ENCODE peak calls at places on chromosomes 16 and 17, in seven cellular contexts. A is tibial artery, Z is foreskin keratinocyte, M is OCI-LY7, Y is body of pancreas, K is A549, W is HepG2. S is an unnamed sample. For H3K4me1, the result is how much of the 10 kb centered on the place peaks cover.

GRCh38 chr16:48432136-48432535 is 46.9 kb upstream of the SIAH1 start:
- DNase-seq in A (no peak), Z (no peak), Y (no peak), M (peak), W (no peak), K (no peak), S (peak)

GRCh38 chr17:49497147-49498036 is 2.3 kb downstream of the NGFR start:
- DNase-seq in A (peak), M (no peak), W (no peak), Z (no peak), Y (peak), K (peak), S (no peak)

GRCh38 chr17:42760652-42761581 is at the start of gene RAMP2:
- DNase-seq in A (no peak), W (no peak), M (no peak), K (peak), Y (peak), Z (no peak), S (peak)

GRCh38 chr17:31533546-31534155 is 142.2 kb downstream of the RAB11FIP4 start:
- DNase-seq in W (no peak), K (peak), M (peak), A (no peak), Z (peak), Y (no peak), S (no peak)

GRCh38 chr17:37671028-37671812 is 28.0 kb upstream of the DDX52 start:
- DNase-seq in M (no peak), Z (no peak), K (no peak), A (no peak), W (no peak), Y (no peak), S (peak)

GRCh38 chr16:85582177-85582888 is 30.8 kb upstream of the GSE1 start:
- DNase-seq in W (no peak), A (no peak), K (no peak), Y (no peak), Z (no peak), M (no peak), S (no peak)

GRCh38 chr17:2634361-2634960 is 41.0 kb downstream of the PAFAH1B1 start:
- DNase-seq in K (peak), A (no peak), M (no peak), W (no peak), Z (peak), Y (peak), S (peak)

GRCh38 chr17:43171761-43172487 is 910 bp downstream of the NBR1 start:
- DNase-seq in Y (peak), A (no peak), K (peak), W (peak), Z (peak), M (peak), S (peak)

GRCh38 chr16:81696959-81697293 is 82.2 kb upstream of the PLCG2 start:
- DNase-seq in A (no peak), W (no peak), Z (no peak), Y (no peak), M (no peak), K (no peak), S (no peak)

GRCh38 chr17:1386265-1386664 is 13.8 kb downstream of the YWHAE start:
- DNase-seq in W (no peak), Y (no peak), K (no peak), A (no peak), Z (no peak), M (no peak), S (no peak)
- H3K27ac ChIP-seq in W (no peak), Y (no peak), K (no peak), A (peak), Z (no peak), M (peak), S (no peak)

GRCh38 chr16:88774544-88775393 is 10.3 kb downstream of the PIEZO1 start:
- DNase-seq in M (no peak), Z (no peak), W (no peak), K (no peak), A (no peak), Y (no peak), S (no peak)
- H3K4me1 ChIP-seq in M (under half), Z (under half), W (under half), K (under half), A (half or more), Y (under half), S (under half)

DNA sequence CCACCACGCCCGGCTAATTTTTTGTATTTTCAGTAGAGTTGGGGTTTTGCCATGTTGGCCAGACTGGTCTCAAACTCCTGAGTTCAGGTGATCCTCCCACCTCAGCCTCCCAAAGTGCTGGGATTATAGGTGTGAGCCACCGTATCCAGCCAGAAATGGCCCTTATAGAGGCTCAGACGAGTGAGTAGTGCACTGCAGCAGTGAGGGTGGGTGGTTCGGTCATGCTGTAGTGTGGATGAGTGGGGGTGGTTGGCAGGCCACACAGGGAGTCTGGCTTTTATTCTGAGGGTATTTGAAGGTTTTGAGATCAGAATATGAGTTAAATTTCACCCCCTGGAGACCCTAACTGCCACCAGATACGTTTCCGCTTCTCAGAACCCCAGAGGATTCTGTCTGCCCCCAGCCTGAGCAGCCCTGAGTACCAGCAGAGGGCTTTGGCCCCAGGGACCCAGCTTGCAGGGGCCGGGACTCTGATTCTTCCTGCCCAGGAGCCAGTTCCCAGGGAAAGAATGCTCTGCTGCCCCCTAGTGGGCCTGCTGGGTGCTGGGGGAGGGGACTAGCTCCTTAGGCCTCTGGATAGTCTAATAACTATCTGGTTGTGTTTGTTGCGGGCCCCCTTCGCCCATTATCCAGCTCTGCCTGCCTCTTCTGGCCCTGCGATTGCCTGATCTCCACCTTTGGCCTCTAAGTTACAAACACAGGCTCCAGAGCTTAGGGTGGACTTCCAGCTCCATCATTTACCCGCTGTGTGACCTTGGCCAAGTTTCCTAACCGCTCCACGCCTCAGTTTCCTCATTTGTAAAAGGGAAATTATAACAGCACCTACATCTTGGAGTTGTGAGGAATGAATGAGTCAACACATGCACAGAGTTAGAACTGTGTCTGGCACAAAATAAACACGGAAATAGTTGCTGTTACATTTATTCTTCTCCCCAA is 2.0 kb downstream of the ZNF771 start:
- DNase-seq in A (peak), M (peak), W (peak), Z (no peak), K (peak), Y (peak), S (peak)
- H3K27ac ChIP-seq in A (no peak), M (peak), W (peak), Z (no peak), K (peak), Y (peak), S (peak)

GRCh38 chr16:3062553-3062952 is 2.9 kb upstream of the IL32 start:
- DNase-seq in W (no peak), Z (no peak), K (no peak), Y (no peak), A (no peak), M (no peak), S (no peak)
- H3K4me1 ChIP-seq in W (under half), Z (under half), K (under half), Y (under half), A (under half), M (under half), S (under half)

GRCh38 chr16:11794447-11794846 is 2.6 kb downstream of the ZC3H7A start:
- DNase-seq in K (no peak), M (no peak), W (no peak), Y (no peak), A (no peak), Z (no peak), S (no peak)

GRCh38 chr16:11788914-11789313 is 8.1 kb downstream of the ZC3H7A start:
- DNase-seq in A (no peak), W (no peak), M (no peak), Y (no peak), Z (no peak), K (no peak), S (no peak)

GRCh38 chr16:11792404-11793260 is 4.4 kb downstream of the ZC3H7A start:
- DNase-seq in A (no peak), M (no peak), K (no peak), W (peak), Y (peak), Z (no peak), S (peak)

GRCh38 chr16:11793840-11794239 is 3.2 kb downstream of the ZC3H7A start:
- DNase-seq in Y (no peak), K (no peak), W (no peak), Z (no peak), A (peak), M (no peak), S (peak)

GRCh38 chr16:11791144-11791828 is 5.8 kb downstream of the ZC3H7A start:
- DNase-seq in W (peak), Z (no peak), Y (no peak), M (no peak), A (peak), K (no peak), S (no peak)
- H3K27ac ChIP-seq in W (peak), Z (no peak), Y (peak), M (no peak), A (no peak), K (no peak), S (no peak)

GRCh38 chr17:47184671-47185070 is 4.4 kb downstream of the CDC27 start:
- DNase-seq in A (no peak), W (no peak), Z (no peak), K (no peak), Y (no peak), M (no peak), S (no peak)
- H3K4me1 ChIP-seq in A (under half), W (half or more), Z (under half), K (half or more), Y (under half), M (half or more), S (under half)

DNA sequence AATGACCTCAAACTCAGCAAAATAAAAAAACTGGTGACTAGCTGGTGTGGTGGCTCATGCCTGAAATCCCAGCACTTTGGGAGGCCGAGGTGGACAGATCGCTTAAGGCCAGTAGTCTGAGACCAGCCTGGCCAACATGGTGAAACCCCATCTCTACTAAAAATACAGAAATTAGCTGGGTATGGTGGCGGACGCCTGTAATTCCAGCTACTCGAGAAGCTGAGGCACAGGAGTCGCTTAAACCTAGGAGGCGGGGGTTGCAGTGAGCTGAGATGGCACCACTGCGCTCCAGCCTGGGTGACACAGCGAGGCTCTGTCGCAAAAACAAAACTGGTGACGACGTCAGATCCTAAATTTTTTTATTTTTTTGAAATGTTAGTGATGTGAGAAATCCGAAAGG is 82.6 kb upstream of the TOB1 start:
- DNase-seq in Z (no peak), A (peak), W (no peak), M (no peak), K (no peak), Y (no peak), S (no peak)
- H3K27ac ChIP-seq in Z (no peak), A (peak), W (peak), M (no peak), K (peak), Y (peak), S (peak)